ENCODE peak calls at places on chromosomes 3 and 15, in four cellular contexts. B is K562, Z is GM12878, W is HepG2. V is an unnamed sample.

GRCh38 chr3:15436246-15436645 is 8.8 kb downstream of the EAF1 start:
- DNase-seq in Z (no peak), B (no peak), W (no peak), V (no peak)

GRCh38 chr15:49610166-49610918 is 10.3 kb downstream of the FAM227B start:
- DNase-seq in W (no peak), Z (no peak), B (no peak), V (no peak)

GRCh38 chr3:49295489-49296058 is 18.5 kb upstream of the C3orf62 start:
- DNase-seq in B (peak), W (peak), Z (no peak), V (no peak)

GRCh38 chr3:192042116-192042515 is 581.2 kb downstream of the PYDC2 start:
- DNase-seq in Z (peak), B (no peak), W (no peak), V (no peak)

GRCh38 chr3:157239082-157239704 is 79.2 kb upstream of the CCNL1 start:
- DNase-seq in W (peak), B (peak), Z (peak), V (peak)

GRCh38 chr3:178193846-178194245 is 342.4 kb upstream of the KCNMB2 start:
- DNase-seq in W (no peak), Z (no peak), B (no peak), V (no peak)

GRCh38 chr3:58630081-58630709 is 36.4 kb downstream of the FAM3D start:
- DNase-seq in B (peak), Z (no peak), W (peak), V (peak)

GRCh38 chr3:133384331-133385027 is 15.4 kb upstream of the BFSP2 start:
- DNase-seq in B (peak), W (peak), Z (no peak), V (peak)

GRCh38 chr3:10280571-10280970 is 12.2 kb downstream of the GHRL start:
- DNase-seq in W (no peak), B (no peak), Z (no peak), V (no peak)

GRCh38 chr15:60798821-60799220 is 319.9 kb upstream of the ICE2 start:
- DNase-seq in B (no peak), Z (peak), W (peak), V (no peak)

GRCh38 chr15:65857718-65858402 is 11.4 kb upstream of the RAB11A start:
- DNase-seq in B (no peak), Z (no peak), W (no peak), V (no peak)

GRCh38 chr15:65862682-65863081 is 6.6 kb upstream of the RAB11A start:
- DNase-seq in W (peak), B (peak), Z (no peak), V (peak)

GRCh38 chr15:65867244-65867643 is 2.0 kb upstream of the RAB11A start:
- DNase-seq in W (no peak), B (no peak), Z (no peak), V (no peak)

GRCh38 chr15:65868546-65869126 is 655 bp upstream of the RAB11A start:
- DNase-seq in Z (no peak), B (no peak), W (no peak), V (no peak)

GRCh38 chr15:65863106-65863505 is 6.2 kb upstream of the RAB11A start:
- DNase-seq in Z (no peak), W (no peak), B (no peak), V (no peak)
- TF ChIP-seq POLR2A in Z (no peak), W (no peak), B (no peak), V (no peak)

DNA sequence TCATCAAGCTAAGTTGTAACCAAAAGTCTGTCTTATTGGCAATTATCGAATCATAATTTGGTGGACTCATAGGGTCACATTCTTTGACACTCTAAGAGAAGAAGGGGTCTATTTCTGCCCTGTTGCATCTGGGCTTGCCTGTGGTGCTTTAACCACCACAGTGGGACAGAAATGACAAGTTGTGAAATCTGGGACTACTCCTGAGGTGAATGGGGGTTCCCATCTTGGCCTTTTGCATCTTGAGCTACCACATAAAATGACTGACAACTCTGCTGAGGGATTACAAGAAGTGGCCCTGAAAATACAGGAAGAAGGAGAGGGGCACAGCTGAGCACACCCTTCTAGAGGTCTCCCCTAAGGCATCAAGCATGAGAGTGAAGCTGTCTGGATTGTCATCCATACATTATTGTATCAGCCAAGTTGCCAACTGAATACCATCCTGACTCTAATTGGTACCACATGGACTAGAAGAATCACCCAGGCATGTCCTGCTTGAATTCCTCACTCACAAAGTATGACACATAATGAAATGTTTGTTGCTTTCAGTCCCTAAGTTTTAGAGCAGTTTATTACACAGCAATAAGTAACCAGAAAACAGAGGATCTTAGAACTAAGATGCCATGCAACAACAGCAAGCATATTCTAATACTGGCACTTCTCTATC is 306.5 kb downstream of the ROBO1 start:
- DNase-seq in W (no peak), B (no peak), Z (no peak), V (no peak)
- TF ChIP-seq ATF2 in W (no peak), B (no peak), Z (no peak), V (no peak)

GRCh38 chr3:190258634-190259033 is 63.6 kb downstream of the CLDN1 start:
- DNase-seq in B (peak), Z (no peak), W (peak), V (no peak)
- H3K9ac ChIP-seq in B (no peak), Z (no peak), W (no peak), V (no peak)

DNA sequence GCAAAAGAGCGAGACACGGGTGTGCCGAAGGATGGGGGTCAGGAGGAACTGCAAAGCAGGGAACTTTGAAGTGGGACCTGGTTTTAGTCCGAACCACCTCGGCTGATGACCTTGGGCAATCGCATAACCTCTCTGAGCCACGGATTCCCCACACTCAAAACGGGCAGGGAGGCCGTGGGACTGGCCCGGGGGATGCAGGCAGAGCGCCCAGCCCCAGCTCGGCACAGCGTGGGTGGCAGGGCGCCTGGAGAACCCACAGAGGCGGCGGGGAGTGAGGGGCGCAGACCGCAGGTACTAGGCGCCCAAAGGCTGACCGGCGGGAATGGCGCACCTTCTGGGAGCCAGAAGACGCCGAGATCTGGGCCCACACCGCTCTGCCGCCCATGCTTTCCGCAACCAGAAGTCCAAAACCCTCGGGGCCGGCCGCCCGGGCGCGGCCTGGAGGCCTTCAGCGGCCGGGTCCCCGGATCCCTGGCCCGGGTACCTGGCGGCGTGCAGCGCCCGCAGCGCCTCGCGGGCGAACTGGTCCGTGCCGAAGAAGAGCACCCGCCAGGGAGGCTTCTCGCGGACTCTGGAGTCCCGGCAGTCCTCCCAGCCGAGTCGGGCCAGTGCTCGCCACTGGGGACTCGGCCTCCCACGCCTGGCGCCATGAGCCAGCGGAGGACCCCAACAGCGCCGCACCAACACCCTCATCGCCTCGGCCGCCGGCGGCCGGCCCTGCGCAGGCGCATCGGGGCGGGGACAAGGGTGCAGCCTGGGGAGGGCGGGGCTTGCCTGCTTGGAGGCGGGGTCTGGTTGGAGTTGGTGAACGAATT is at the start of gene MTFMT:
- DNase-seq in B (peak), W (peak), Z (no peak), V (no peak)
- TF ChIP-seq POLR2A in B (peak), W (peak), Z (peak), V (peak)

GRCh38 chr3:131221731-131222130 is 159.8 kb upstream of the NUDT16 start:
- DNase-seq in Z (no peak), B (no peak), W (no peak), V (no peak)
- TF ChIP-seq ATF2 in Z (no peak), B (no peak), W (no peak), V (no peak)

V was measured in H1.